ENCODE peak calls at places on chromosomes 7 and 10, in seven cellular contexts. K, T, Y, G, I, C and V are unnamed samples.

GRCh38 chr7:66517212-66517909 is 111.3 kb upstream of the KCTD7 start:
- DNase-seq in K (no peak), T (no peak), Y (no peak), G (no peak), I (peak), C (no peak), V (peak)

GRCh38 chr7:106887376-106887775 is 22.3 kb downstream of the PIK3CG start:
- DNase-seq in K (peak), T (no peak), Y (no peak), G (no peak), I (no peak), C (no peak), V (peak)

GRCh38 chr10:11153245-11153644 is 135.6 kb downstream of the CELF2 start:
- DNase-seq in K (no peak), T (no peak), Y (no peak), G (no peak), I (no peak), C (no peak), V (no peak)

GRCh38 chr7:27946351-27946750 is 206.4 kb downstream of the TAX1BP1 start:
- DNase-seq in K (no peak), T (no peak), Y (no peak), G (no peak), I (no peak), C (no peak), V (no peak)

GRCh38 chr7:113013761-113014449 is 72.7 kb downstream of the GPR85 start:
- DNase-seq in K (no peak), T (no peak), Y (no peak), G (no peak), I (peak), C (no peak), V (peak)

GRCh38 chr7:50497068-50497642 is 47.0 kb upstream of the FIGNL1 start:
- DNase-seq in K (no peak), T (peak), Y (no peak), G (no peak), I (peak), C (no peak), V (no peak)

GRCh38 chr10:127453706-127454105 is 95.4 kb upstream of the NPS start:
- DNase-seq in K (no peak), T (no peak), Y (no peak), G (no peak), I (no peak), C (no peak), V (no peak)

GRCh38 chr7:151320263-151320845 is 21.3 kb upstream of the NUB1 start:
- DNase-seq in K (no peak), T (no peak), Y (no peak), G (no peak), I (no peak), C (no peak), V (no peak)

GRCh38 chr10:114043532-114044250 is at the start of gene ADRB1:
- DNase-seq in K (peak), T (no peak), Y (peak), G (peak), I (no peak), C (peak), V (peak)

GRCh38 chr10:30398193-30398592 is 35.8 kb upstream of the MAP3K8 start:
- DNase-seq in K (no peak), T (no peak), Y (no peak), G (no peak), I (no peak), C (no peak), V (no peak)

GRCh38 chr7:128665057-128665456 is 7.0 kb upstream of the GARIN1A start:
- DNase-seq in K (no peak), T (no peak), Y (no peak), G (no peak), I (no peak), C (no peak), V (no peak)

GRCh38 chr7:29811597-29811996 is 5.3 kb downstream of the WIPF3 start:
- DNase-seq in K (no peak), T (no peak), Y (no peak), G (no peak), I (no peak), C (no peak), V (no peak)

GRCh38 chr7:121753965-121754364 is 119.0 kb upstream of the PTPRZ1 start:
- DNase-seq in K (no peak), T (no peak), Y (no peak), G (no peak), I (no peak), C (no peak), V (peak)

GRCh38 chr10:45429790-45430189 is 55.8 kb downstream of the ALOX5 start:
- DNase-seq in K (peak), T (no peak), Y (no peak), G (no peak), I (no peak), C (no peak), V (no peak)

GRCh38 chr7:104848386-104848990 is 165.5 kb upstream of the KMT2E start:
- DNase-seq in K (peak), T (peak), Y (no peak), G (no peak), I (peak), C (no peak), V (peak)

GRCh38 chr7:143507094-143507518 is 29.4 kb downstream of the TAS2R41 start:
- DNase-seq in K (no peak), T (no peak), Y (no peak), G (no peak), I (peak), C (no peak), V (peak)

GRCh38 chr7:131027287-131027773 is 293.3 kb upstream of the KLF14 start:
- DNase-seq in K (no peak), T (peak), Y (peak), G (peak), I (peak), C (no peak), V (peak)

GRCh38 chr7:99132922-99133321 is 11.0 kb downstream of the SMURF1 start:
- DNase-seq in K (no peak), T (no peak), Y (no peak), G (no peak), I (peak), C (no peak), V (peak)

GRCh38 chr7:86926732-86927131 is 132.7 kb downstream of the ELAPOR2 start:
- DNase-seq in K (peak), T (peak), Y (no peak), G (no peak), I (peak), C (no peak), V (peak)

GRCh38 chr10:102546606-102547310 is 43.0 kb downstream of the SUFU start:
- DNase-seq in K (no peak), T (peak), Y (no peak), G (no peak), I (peak), C (peak), V (no peak)

GRCh38 chr10:86871563-86872183 is 85.7 kb downstream of the MMRN2 start:
- DNase-seq in K (no peak), T (peak), Y (no peak), G (no peak), I (no peak), C (no peak), V (no peak)

GRCh38 chr7:97499204-97499603 is 232.7 kb upstream of the TAC1 start:
- DNase-seq in K (peak), T (peak), Y (no peak), G (no peak), I (peak), C (no peak), V (peak)

GRCh38 chr7:26368542-26368941 is 76.9 kb downstream of the SNX10 start:
- DNase-seq in K (no peak), T (no peak), Y (no peak), G (no peak), I (peak), C (no peak), V (no peak)

GRCh38 chr7:94223375-94224084 is 171.2 kb upstream of the COL1A2 start:
- DNase-seq in K (no peak), T (peak), Y (no peak), G (no peak), I (peak), C (no peak), V (peak)

GRCh38 chr10:75195035-75195763 is 15.4 kb upstream of the VDAC2 start:
- DNase-seq in K (no peak), T (peak), Y (no peak), G (no peak), I (peak), C (peak), V (no peak)

GRCh38 chr7:155590215-155591023 is 44.1 kb upstream of the CNPY1 start:
- DNase-seq in K (no peak), T (peak), Y (no peak), G (no peak), I (no peak), C (peak), V (no peak)

GRCh38 chr10:1648648-1649047 is 88.7 kb downstream of the ADARB2 start:
- DNase-seq in K (no peak), T (no peak), Y (no peak), G (no peak), I (no peak), C (no peak), V (no peak)

GRCh38 chr10:43396928-43397624 is 11.9 kb downstream of the HNRNPF start:
- DNase-seq in K (peak), T (peak), Y (peak), G (peak), I (peak), C (peak), V (peak)

GRCh38 chr7:5442757-5443305 is 19.2 kb upstream of the TNRC18 start:
- DNase-seq in K (no peak), T (no peak), Y (no peak), G (no peak), I (no peak), C (no peak), V (no peak)

GRCh38 chr10:62512732-62513475 is 138.7 kb downstream of the ZNF365 start:
- DNase-seq in K (no peak), T (no peak), Y (no peak), G (no peak), I (peak), C (no peak), V (peak)

DNA sequence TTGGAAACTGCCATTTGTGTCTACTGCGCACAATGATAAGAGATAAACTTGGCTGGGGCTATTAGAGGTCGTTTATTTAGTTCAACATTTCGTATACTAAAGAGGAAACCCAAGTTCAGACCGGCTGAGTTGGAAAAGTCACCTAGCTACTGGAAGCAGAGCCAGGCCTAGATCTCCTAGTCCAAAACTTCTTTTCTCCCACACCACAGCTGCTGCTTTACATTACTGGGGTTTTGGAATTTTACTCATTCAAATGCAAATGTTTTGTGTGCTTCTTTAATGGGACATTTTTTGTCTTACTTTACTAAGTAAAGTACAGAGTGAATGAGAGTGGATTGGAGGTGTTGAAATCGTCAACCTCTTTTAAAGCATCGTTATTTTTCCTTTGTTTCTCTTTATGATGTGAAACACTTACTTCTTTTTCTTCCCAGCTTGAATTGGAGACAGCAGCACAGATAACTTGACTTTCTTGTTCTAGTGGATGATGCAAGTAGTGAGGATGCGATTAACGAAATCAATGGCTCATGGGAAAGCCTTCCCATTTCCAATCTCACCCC is 22.4 kb upstream of the SEC61G start:
- DNase-seq in K (no peak), T (no peak), Y (no peak), G (no peak), I (no peak), C (no peak), V (peak)
- TF ChIP-seq CTCF in K (no peak), T (no peak), Y (no peak), G (no peak), I (no peak), C (no peak), V (no peak)

DNA sequence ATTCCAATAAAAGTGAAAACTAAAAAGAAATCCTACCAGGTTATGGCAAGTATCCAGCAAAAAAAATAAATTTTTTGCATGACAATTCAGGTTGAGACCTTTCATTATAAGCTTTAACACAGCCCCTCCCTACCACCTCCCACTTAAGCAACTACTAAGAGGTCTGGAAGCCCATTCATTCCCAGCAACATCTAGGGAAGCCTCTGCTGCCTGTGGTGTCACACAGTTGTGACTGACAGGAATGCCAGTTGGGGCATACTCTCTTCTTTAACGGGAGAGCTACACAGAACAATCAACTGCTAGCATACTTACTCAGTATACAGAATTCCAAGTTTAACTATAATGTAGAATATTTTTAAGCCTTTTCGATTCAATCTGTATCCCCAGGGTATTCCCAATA is 27.8 kb downstream of the ABI1 start:
- DNase-seq in K (no peak), T (no peak), Y (no peak), G (no peak), I (no peak), C (no peak), V (no peak)
- H3K4me3 ChIP-seq in K (no peak), T (no peak), Y (no peak), G (no peak), I (no peak), C (no peak), V (no peak)

GRCh38 chr10:63583397-63583796 is 62.2 kb downstream of the REEP3 start:
- DNase-seq in K (no peak), T (no peak), Y (no peak), G (no peak), I (no peak), C (no peak), V (no peak)
- TF ChIP-seq CTCF in K (no peak), T (no peak), Y (no peak), G (no peak), I (no peak), C (no peak), V (no peak)

GRCh38 chr10:123136806-123137642 is 1.3 kb downstream of the HMX3 start:
- DNase-seq in K (no peak), T (no peak), Y (no peak), G (no peak), I (no peak), C (no peak), V (no peak)

GRCh38 chr10:123136221-123136805 is 543 bp downstream of the HMX3 start:
- DNase-seq in K (no peak), T (no peak), Y (no peak), G (no peak), I (no peak), C (no peak), V (no peak)

GRCh38 chr10:123134915-123135414 is 805 bp upstream of the HMX3 start:
- DNase-seq in K (no peak), T (no peak), Y (no peak), G (no peak), I (no peak), C (no peak), V (no peak)

GRCh38 chr10:123134058-123134914 is 1.5 kb upstream of the HMX3 start:
- DNase-seq in K (no peak), T (no peak), Y (no peak), G (no peak), I (no peak), C (no peak), V (no peak)

DNA sequence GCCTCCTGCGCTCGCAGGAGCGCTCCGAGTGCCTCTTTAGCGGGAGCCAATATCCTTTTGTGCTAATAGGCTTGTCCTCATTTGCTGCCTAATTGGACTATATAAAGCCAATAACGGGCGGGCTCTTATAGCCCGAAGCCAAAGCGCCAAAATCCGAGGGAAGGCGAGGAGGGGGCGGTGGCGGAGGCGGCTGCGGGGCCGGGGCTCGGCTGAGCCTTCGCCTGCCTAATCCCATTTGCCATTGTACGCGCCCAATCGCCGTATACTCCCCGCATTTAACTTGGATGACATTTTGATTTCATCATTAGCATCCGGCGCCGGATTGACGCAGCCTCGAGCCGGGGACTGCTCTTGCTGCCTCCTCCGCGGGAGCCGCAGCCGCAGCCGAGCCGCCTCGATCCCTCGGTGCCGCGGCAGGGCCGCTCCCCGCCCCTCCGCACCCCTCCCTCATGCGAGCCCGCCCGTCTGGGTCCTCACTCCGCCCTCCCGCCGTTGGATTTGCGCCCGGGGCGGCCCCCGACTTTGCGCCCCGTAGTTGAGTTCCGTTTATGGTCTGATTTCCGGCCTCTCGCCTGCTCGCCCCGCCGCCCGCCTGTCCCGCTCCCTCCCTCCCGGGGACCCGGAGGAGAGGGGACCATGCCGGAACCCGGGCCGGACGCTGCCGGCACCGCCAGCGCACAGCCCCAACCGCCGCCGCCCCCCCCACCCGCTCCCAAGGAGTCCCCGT is at the start of gene HMX3:
- DNase-seq in K (no peak), T (peak), Y (no peak), G (no peak), I (peak), C (no peak), V (no peak)
- H3K4me3 ChIP-seq in K (no peak), T (peak), Y (peak), G (peak), I (no peak), C (peak), V (no peak)

DNA sequence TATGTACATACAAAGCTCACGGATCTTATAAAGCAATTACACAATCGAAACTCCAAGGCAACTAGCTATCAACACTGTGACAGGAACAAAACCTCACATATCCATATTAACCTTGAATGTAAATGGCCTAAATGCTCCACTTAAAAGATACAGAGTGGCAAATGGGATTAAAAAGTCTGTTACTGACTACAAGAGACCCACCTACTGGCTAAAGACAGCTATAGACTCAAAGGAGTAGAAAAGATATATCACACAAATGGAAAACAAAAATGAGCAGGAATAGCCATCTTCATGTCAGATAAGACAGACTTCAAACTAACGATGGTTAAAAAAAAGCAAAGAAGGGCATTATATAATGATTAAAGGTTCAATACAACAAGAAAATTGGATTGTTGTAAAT is 246.7 kb downstream of the ADRA2A start:
- DNase-seq in K (peak), T (no peak), Y (no peak), G (no peak), I (peak), C (no peak), V (no peak)
- TF ChIP-seq CTCF in K (peak), T (no peak), Y (peak), G (no peak), I (no peak), C (no peak), V (no peak)